ENCODE peak calls at places on chromosomes 12 and 14, in seven cellular contexts. C, M, A, E, I, W and J are unnamed samples. For H3K4me1, the result is how much of the 10 kb centered on the place peaks cover.

GRCh38 chr12:85363382-85364190 is 83.6 kb downstream of the ALX1 start:
- DNase-seq in C (no peak), M (no peak), A (no peak), E (no peak), I (no peak), W (no peak), J (no peak)

GRCh38 chr14:106174206-106174605 is 647.8 kb downstream of the TMEM121 start:
- DNase-seq in C (no peak), M (peak), A (no peak), E (no peak), I (no peak), W (peak), J (no peak)

GRCh38 chr12:105205322-105206048 is 30.5 kb downstream of the APPL2 start:
- DNase-seq in C (no peak), M (no peak), A (no peak), E (no peak), I (no peak), W (no peak), J (no peak)

GRCh38 chr14:68807148-68807600 is 14.3 kb upstream of the ZFP36L1 start:
- DNase-seq in C (peak), M (peak), A (peak), E (peak), I (peak), W (no peak), J (no peak)

GRCh38 chr12:1827806-1828805 is 7.7 kb downstream of the LRTM2 start:
- DNase-seq in C (no peak), M (no peak), A (no peak), E (peak), I (peak), W (no peak), J (no peak)

GRCh38 chr12:93099777-93100176 is 170.7 kb upstream of the EEA1 start:
- DNase-seq in C (no peak), M (no peak), A (no peak), E (no peak), I (no peak), W (no peak), J (no peak)

GRCh38 chr12:128140551-128140950 is 126.4 kb upstream of the TMEM132C start:
- DNase-seq in C (peak), M (no peak), A (no peak), E (no peak), I (no peak), W (no peak), J (no peak)

GRCh38 chr12:18250313-18250916 is 10.9 kb upstream of the PIK3C2G start:
- DNase-seq in C (no peak), M (peak), A (peak), E (no peak), I (no peak), W (no peak), J (peak)

GRCh38 chr14:34212574-34212973 is 249.5 kb downstream of the SPTSSA start:
- DNase-seq in C (no peak), M (no peak), A (no peak), E (no peak), I (no peak), W (no peak), J (no peak)

GRCh38 chr12:38906482-38907170 is 1.2 kb upstream of the CPNE8 start:
- DNase-seq in C (peak), M (peak), A (peak), E (peak), I (peak), W (peak), J (peak)

GRCh38 chr12:79114896-79115295 is 250.3 kb downstream of the SYT1 start:
- DNase-seq in C (no peak), M (no peak), A (no peak), E (no peak), I (no peak), W (no peak), J (no peak)

GRCh38 chr12:25761356-25761755 is 197.1 kb upstream of the RASSF8 start:
- DNase-seq in C (no peak), M (no peak), A (no peak), E (no peak), I (no peak), W (no peak), J (no peak)

GRCh38 chr12:5078423-5078822 is 34.7 kb downstream of the KCNA5 start:
- DNase-seq in C (no peak), M (no peak), A (no peak), E (no peak), I (no peak), W (no peak), J (peak)

GRCh38 chr12:64466178-64466577 is 14.3 kb downstream of the TBK1 start:
- DNase-seq in C (no peak), M (no peak), A (no peak), E (no peak), I (no peak), W (no peak), J (no peak)

GRCh38 chr12:91877022-91877421 is 268.6 kb downstream of the BTG1 start:
- DNase-seq in C (no peak), M (peak), A (peak), E (peak), I (peak), W (peak), J (no peak)

GRCh38 chr14:102695172-102695569 is 82.1 kb upstream of the TRAF3 start:
- DNase-seq in C (no peak), M (no peak), A (no peak), E (no peak), I (no peak), W (no peak), J (no peak)

GRCh38 chr12:41188058-41188840 is at the start of gene PDZRN4:
- DNase-seq in C (peak), M (no peak), A (no peak), E (peak), I (peak), W (no peak), J (peak)

GRCh38 chr12:63403256-63403655 is 252.3 kb upstream of the AVPR1A start:
- DNase-seq in C (no peak), M (no peak), A (no peak), E (no peak), I (no peak), W (no peak), J (no peak)

GRCh38 chr12:117863004-117863709 is 105.6 kb downstream of the KSR2 start:
- DNase-seq in C (no peak), M (no peak), A (no peak), E (no peak), I (no peak), W (no peak), J (no peak)

GRCh38 chr12:95693689-95694088 is 96.9 kb downstream of the NTN4 start:
- DNase-seq in C (no peak), M (no peak), A (no peak), E (no peak), I (no peak), W (no peak), J (no peak)

GRCh38 chr12:69284131-69284530 is 44.8 kb downstream of the CPSF6 start:
- DNase-seq in C (peak), M (peak), A (peak), E (peak), I (peak), W (peak), J (peak)

GRCh38 chr12:64889434-64890216 is 65.2 kb downstream of the TBC1D30 start:
- DNase-seq in C (peak), M (no peak), A (no peak), E (no peak), I (no peak), W (no peak), J (no peak)

GRCh38 chr14:23660290-23661226 is 24.4 kb downstream of the DHRS2 start:
- DNase-seq in C (no peak), M (no peak), A (no peak), E (no peak), I (no peak), W (peak), J (no peak)

GRCh38 chr14:78902010-78902623 is 731.9 kb downstream of the NRXN3 start:
- DNase-seq in C (peak), M (no peak), A (peak), E (no peak), I (no peak), W (no peak), J (peak)

GRCh38 chr14:64971890-64972785 is at the start of gene RAB15:
- DNase-seq in C (no peak), M (peak), A (no peak), E (no peak), I (no peak), W (peak), J (peak)

GRCh38 chr14:91419044-91419397 is 1.4 kb upstream of the CCDC88C start:
- DNase-seq in C (no peak), M (no peak), A (no peak), E (no peak), I (no peak), W (no peak), J (no peak)

GRCh38 chr12:67790660-67791059 is 142.1 kb downstream of the DYRK2 start:
- DNase-seq in C (no peak), M (no peak), A (no peak), E (no peak), I (no peak), W (no peak), J (no peak)

GRCh38 chr14:36424478-36425102 is 95.4 kb downstream of the NKX2-1 start:
- DNase-seq in C (no peak), M (no peak), A (no peak), E (no peak), I (no peak), W (no peak), J (no peak)

GRCh38 chr14:71321556-71322315 is 414.5 kb downstream of the PCNX1 start:
- DNase-seq in C (peak), M (no peak), A (peak), E (no peak), I (no peak), W (no peak), J (no peak)

GRCh38 chr12:59843260-59843843 is 247.5 kb downstream of the SLC16A7 start:
- DNase-seq in C (no peak), M (no peak), A (no peak), E (no peak), I (no peak), W (no peak), J (no peak)

GRCh38 chr12:5081016-5081415 is 37.3 kb downstream of the KCNA5 start:
- DNase-seq in C (no peak), M (no peak), A (no peak), E (no peak), I (no peak), W (no peak), J (peak)

GRCh38 chr12:111840831-111841230 is 1.2 kb upstream of the MAPKAPK5 start:
- DNase-seq in C (no peak), M (no peak), A (no peak), E (no peak), I (no peak), W (no peak), J (no peak)

GRCh38 chr12:3835914-3836313 is 37.3 kb downstream of the PARP11 start:
- DNase-seq in C (no peak), M (no peak), A (no peak), E (no peak), I (no peak), W (no peak), J (no peak)

GRCh38 chr12:3834774-3835173 is 38.4 kb downstream of the PARP11 start:
- DNase-seq in C (peak), M (no peak), A (no peak), E (no peak), I (no peak), W (no peak), J (no peak)

GRCh38 chr12:3837049-3837448 is 36.1 kb downstream of the PARP11 start:
- DNase-seq in C (no peak), M (no peak), A (no peak), E (no peak), I (no peak), W (no peak), J (no peak)

GRCh38 chr12:3836641-3837040 is 36.6 kb downstream of the PARP11 start:
- DNase-seq in C (no peak), M (no peak), A (no peak), E (no peak), I (no peak), W (no peak), J (no peak)

DNA sequence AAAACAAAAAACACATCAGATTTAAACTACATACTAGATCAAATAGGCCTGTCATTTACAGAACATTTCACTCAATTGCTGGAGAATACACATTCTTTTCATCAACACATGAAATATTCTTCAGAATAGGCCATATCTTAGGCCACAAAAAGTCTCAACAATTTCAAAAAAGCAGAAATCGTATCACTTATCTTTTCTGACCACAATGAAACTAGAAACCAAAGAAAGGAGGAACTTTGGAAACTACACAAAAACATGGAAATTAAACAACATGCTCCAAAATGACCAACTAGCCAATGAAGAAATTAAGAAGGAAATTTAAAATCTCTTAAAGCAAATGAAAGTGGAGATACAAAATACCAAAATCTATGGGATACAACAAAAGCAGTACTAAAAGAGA is 35.1 kb downstream of the PARP11 start:
- DNase-seq in C (no peak), M (no peak), A (no peak), E (no peak), I (no peak), W (no peak), J (no peak)
- H3K4me1 ChIP-seq in C (under half), M (under half), A (under half), E (under half), I (under half), W (under half), J (under half)

DNA sequence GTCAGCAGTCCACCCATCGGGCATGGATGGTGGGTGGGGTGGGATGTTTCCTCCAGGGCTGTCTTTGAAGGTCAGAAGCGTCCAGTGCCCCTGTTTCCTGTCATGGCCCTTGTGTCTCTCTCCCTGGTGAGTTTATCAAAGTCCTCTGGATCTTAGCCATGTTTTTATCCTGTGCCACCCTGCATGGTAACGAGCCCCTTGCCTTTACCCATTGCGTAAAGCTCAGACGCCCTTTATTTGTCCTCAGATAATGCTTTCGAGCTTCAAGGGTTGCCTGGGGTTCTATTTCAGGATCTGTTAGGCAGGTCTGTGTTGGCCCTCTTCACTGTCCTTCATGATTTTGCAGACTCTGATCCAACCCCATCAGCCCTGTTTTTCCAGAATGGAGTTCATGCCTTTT is 172.9 kb downstream of the TSPAN9 start:
- DNase-seq in C (no peak), M (no peak), A (no peak), E (no peak), I (no peak), W (no peak), J (no peak)
- H3K4me1 ChIP-seq in C (under half), M (under half), A (under half), E (under half), I (under half), W (under half), J (under half)

GRCh38 chr12:53222170-53223005 is 9.6 kb downstream of the RARG start:
- DNase-seq in C (no peak), M (no peak), A (no peak), E (peak), I (no peak), W (no peak), J (no peak)

GRCh38 chr12:53219956-53220856 is 11.8 kb downstream of the RARG start:
- DNase-seq in C (peak), M (peak), A (peak), E (peak), I (peak), W (peak), J (peak)

GRCh38 chr12:53223006-53223305 is 9.1 kb downstream of the RARG start:
- DNase-seq in C (no peak), M (no peak), A (no peak), E (peak), I (no peak), W (no peak), J (no peak)

GRCh38 chr12:53220857-53221202 is 11.2 kb downstream of the RARG start:
- DNase-seq in C (peak), M (peak), A (peak), E (peak), I (peak), W (peak), J (peak)

GRCh38 chr12:53221203-53222076 is 10.6 kb downstream of the RARG start:
- DNase-seq in C (peak), M (peak), A (peak), E (peak), I (peak), W (peak), J (peak)
- H3K4me1 ChIP-seq in C (half or more), M (half or more), A (under half), E (half or more), I (under half), W (half or more), J (under half)

GRCh38 chr14:72559227-72559626 is 334.7 kb downstream of the DPF3 start:
- DNase-seq in C (no peak), M (no peak), A (peak), E (no peak), I (no peak), W (no peak), J (no peak)

GRCh38 chr14:72560331-72560730 is 333.6 kb downstream of the DPF3 start:
- DNase-seq in C (no peak), M (no peak), A (no peak), E (no peak), I (no peak), W (no peak), J (no peak)

GRCh38 chr14:72559669-72560068 is 334.2 kb downstream of the DPF3 start:
- DNase-seq in C (no peak), M (no peak), A (no peak), E (no peak), I (no peak), W (no peak), J (no peak)

GRCh38 chr14:72560856-72561493 is 332.9 kb downstream of the DPF3 start:
- DNase-seq in C (no peak), M (no peak), A (no peak), E (no peak), I (no peak), W (no peak), J (no peak)

GRCh38 chr14:72558721-72559120 is 335.2 kb downstream of the DPF3 start:
- DNase-seq in C (no peak), M (no peak), A (peak), E (no peak), I (no peak), W (no peak), J (no peak)
- H3K4me1 ChIP-seq in C (under half), M (under half), A (under half), E (under half), I (under half), W (under half), J (under half)

DNA sequence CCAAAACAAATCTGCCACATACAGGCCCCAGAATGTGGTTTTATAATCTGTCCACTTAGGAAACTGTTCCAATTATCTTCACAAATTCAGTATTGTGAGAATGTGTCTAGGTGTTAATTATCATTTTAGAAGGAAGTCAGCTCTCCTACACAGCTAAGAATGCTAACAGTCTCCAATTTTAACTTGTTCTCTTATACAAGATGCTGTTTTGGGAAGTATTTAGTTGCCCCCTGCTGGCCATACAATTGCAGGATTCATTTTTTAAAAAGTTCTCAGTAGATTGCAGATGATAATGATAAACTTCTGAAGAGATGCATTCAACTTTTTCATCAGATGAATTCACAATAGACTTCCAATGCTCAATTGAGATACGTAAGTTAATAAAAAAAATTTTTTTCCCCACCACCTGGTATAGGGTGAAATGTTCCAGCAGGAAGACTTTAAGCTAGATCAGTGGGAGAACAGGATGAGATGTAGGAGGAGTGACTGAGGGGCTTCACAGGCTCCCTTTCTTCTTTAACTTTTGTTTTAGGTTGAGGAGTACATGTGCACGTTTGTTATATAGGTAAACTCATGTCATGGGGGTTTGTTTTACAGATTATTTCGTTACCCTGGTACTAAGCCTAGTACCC is 27.3 kb upstream of the OSBPL8 start:
- DNase-seq in C (peak), M (peak), A (peak), E (no peak), I (no peak), W (peak), J (peak)
- H3K4me1 ChIP-seq in C (under half), M (under half), A (under half), E (under half), I (under half), W (under half), J (under half)

DNA sequence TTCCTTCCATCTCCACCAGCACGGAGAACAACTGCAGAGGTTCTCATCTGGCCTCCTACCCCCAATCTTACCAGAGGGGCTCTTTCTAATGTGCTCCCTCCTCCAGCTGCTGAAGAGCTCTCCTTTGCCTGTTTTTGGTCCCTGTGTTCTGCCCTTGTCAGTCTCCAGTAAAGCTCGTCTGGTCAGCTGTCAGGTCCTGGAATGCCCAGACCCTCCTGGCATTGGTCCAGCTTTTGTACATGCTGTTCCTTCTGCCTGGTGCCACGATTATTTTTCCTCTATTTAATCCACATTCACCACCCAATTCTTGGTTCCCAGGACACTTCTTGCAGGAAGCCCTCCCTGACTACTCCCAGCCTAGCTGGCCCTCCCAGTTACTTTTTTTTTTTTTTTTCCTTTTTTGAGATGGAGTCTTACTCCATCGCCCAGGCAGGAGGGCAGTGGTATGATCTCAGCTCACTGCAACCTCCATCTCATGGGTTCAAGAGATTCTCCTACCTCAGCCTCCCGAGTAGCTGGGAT is 6.5 kb downstream of the SLC8B1 start:
- DNase-seq in C (no peak), M (no peak), A (no peak), E (no peak), I (no peak), W (no peak), J (peak)
- H3K4me1 ChIP-seq in C (under half), M (under half), A (under half), E (under half), I (under half), W (under half), J (under half)

DNA sequence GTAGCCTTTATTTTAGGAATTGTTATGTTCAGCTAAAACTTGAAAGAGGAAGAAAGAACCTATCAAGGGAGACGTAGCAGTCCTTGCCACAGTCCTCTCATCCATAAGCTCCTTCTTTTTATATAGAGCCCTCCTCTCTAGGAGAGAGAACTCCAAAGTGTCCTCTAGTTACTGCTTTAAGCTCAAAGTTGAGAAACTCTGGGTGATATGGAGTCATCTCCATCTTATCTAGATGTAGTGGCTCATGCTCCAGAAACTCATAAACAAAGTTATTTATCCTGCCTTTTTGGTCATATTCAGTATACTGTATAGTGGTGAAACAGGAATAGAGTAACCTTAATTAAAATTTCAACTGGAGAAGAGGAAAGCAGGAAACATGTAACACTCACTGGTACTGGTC is 90.4 kb upstream of the ATF7IP start:
- DNase-seq in C (no peak), M (no peak), A (no peak), E (no peak), I (no peak), W (no peak), J (no peak)
- H3K4me1 ChIP-seq in C (under half), M (under half), A (under half), E (under half), I (under half), W (under half), J (under half)